ENCODE peak calls at places on chromosome X, in nine cellular contexts. G is NCI-H187, U is hippocampal formation, Z is foreskin fibroblast, R is kidney tubule cell, W is globus pallidus, X is fibroblast of the aortic adventitia, O is activated T-helper 1 cell treated with Interleukin-2 at 50 U/mL for 16 hours, Y is Panc1. T is an unnamed sample.

GRCh38 chrX:153642313-153642654 is 4.7 kb upstream of the DUSP9 start:
- DNase-seq in O (no peak), X (no peak), W (no peak), R (no peak), Z (no peak), Y (no peak), G (no peak), U (no peak), T (no peak)

GRCh38 chrX:151825927-151826471 is 86.7 kb upstream of the MAGEA4 start:
- DNase-seq in Y (no peak), Z (peak; percentile 72), G (no peak), R (peak; percentile 14), W (no peak), O (no peak), U (no peak), X (peak; percentile 94), T (peak; percentile 92)

GRCh38 chrX:8245411-8245810 is 74.3 kb upstream of the VCX2 start:
- DNase-seq in X (no peak), O (no peak), W (no peak), Y (no peak), G (no peak), R (no peak), Z (no peak), U (no peak), T (no peak)

GRCh38 chrX:51747671-51748070 is 4.4 kb downstream of the GSPT2 start:
- DNase-seq in O (no peak), U (no peak), W (no peak), X (peak; percentile 26), Z (no peak), Y (no peak), G (no peak), R (no peak), T (peak; percentile 14)

GRCh38 chrX:41293269-41293668 is 40.7 kb upstream of the DDX3X start:
- DNase-seq in W (no peak), Z (no peak), X (no peak), Y (no peak), U (no peak), G (no peak), O (no peak), R (peak; percentile 42), T (no peak)

GRCh38 chrX:84339507-84340364 is 151.7 kb upstream of the RPS6KA6 start:
- DNase-seq in G (no peak), Z (no peak), O (no peak), R (peak; percentile 39), Y (no peak), W (peak; percentile 19), U (no peak), X (peak; percentile 40), T (no peak)

GRCh38 chrX:150362599-150363481 is at the start of gene MAMLD1:
- DNase-seq in Y (no peak), R (peak; percentile 85), X (peak; percentile 77), U (peak; percentile 47), G (no peak), Z (peak; percentile 76), W (peak; percentile 35), O (peak; percentile 37), T (peak; percentile 85)

GRCh38 chrX:120136128-120136527 is 20.4 kb upstream of the RHOXF1 start:
- DNase-seq in Z (no peak), G (no peak), X (no peak), R (no peak), O (no peak), Y (no peak), U (no peak), W (no peak), T (no peak)

GRCh38 chrX:56764153-56764974 is 35.3 kb downstream of the NBDY start:
- DNase-seq in Y (peak; percentile 45), R (peak; percentile 83), W (peak; percentile 91), Z (peak; percentile 41), X (peak; percentile 96), O (peak; percentile 66), U (no peak), G (no peak), T (peak; percentile 64)

GRCh38 chrX:140712413-140713173 is 3.0 kb downstream of the LINC00632 start:
- DNase-seq in Z (no peak), G (no peak), O (no peak), U (peak; percentile 52), W (peak; percentile 75), R (peak; percentile 63), Y (no peak), X (no peak), T (peak; percentile 34)

GRCh38 chrX:69493193-69493592 is 10.9 kb upstream of the NALF2 start:
- DNase-seq in U (no peak), O (no peak), R (peak; percentile 39), W (no peak), Y (no peak), X (peak; percentile 3), Z (no peak), G (no peak), T (no peak)

GRCh38 chrX:45134303-45134702 is 66.4 kb downstream of the DIPK2B start:
- DNase-seq in G (no peak), R (no peak), Z (no peak), O (no peak), X (peak; percentile 38), U (peak; percentile 57), W (peak; percentile 85), Y (no peak), T (no peak)